ENCODE peak calls at places on chromosomes 13 and 19, in five cellular contexts. One of them, this sample, is unnamed.

GRCh38 chr19:18007939-18008673 is at the start of gene ARRDC2:
- DNase-seq in suprapubic skin: peak
- DNase-seq in testis: peak
- DNase-seq in heart left ventricle: peak
- DNase-seq in thyroid gland: peak
- DNase-seq in this sample: peak

GRCh38 chr19:11375143-11375948 is 880 bp downstream of the SWSAP1 start:
- DNase-seq in thyroid gland: peak
- DNase-seq in heart left ventricle: peak
- DNase-seq in testis: peak
- DNase-seq in suprapubic skin: no peak
- DNase-seq in this sample: peak

GRCh38 chr19:30091856-30092255 is 149.8 kb downstream of the URI1 start:
- DNase-seq in suprapubic skin: no peak
- DNase-seq in testis: no peak
- DNase-seq in heart left ventricle: no peak
- DNase-seq in thyroid gland: no peak
- DNase-seq in this sample: no peak

GRCh38 chr19:11269408-11269807 is 7.1 kb upstream of the DOCK6 start:
- DNase-seq in thyroid gland: no peak
- DNase-seq in heart left ventricle: no peak
- DNase-seq in testis: no peak
- DNase-seq in suprapubic skin: no peak
- DNase-seq in this sample: no peak

GRCh38 chr19:39341122-39341719 is 1.0 kb upstream of the SAMD4B start:
- DNase-seq in suprapubic skin: peak
- DNase-seq in heart left ventricle: peak
- DNase-seq in thyroid gland: peak
- DNase-seq in testis: peak
- DNase-seq in this sample: peak

GRCh38 chr19:18388328-18389094 is 2.6 kb downstream of the GDF15 start:
- DNase-seq in suprapubic skin: peak
- DNase-seq in heart left ventricle: peak
- DNase-seq in thyroid gland: peak
- DNase-seq in testis: peak
- DNase-seq in this sample: peak

GRCh38 chr19:11887618-11888531 is at the start of gene ZNF69:
- DNase-seq in testis: peak
- DNase-seq in heart left ventricle: peak
- DNase-seq in thyroid gland: peak
- DNase-seq in suprapubic skin: peak
- DNase-seq in this sample: peak

GRCh38 chr19:47028372-47028672 is 8.7 kb downstream of the NPAS1 start:
- DNase-seq in testis: no peak
- DNase-seq in thyroid gland: no peak
- DNase-seq in heart left ventricle: no peak
- DNase-seq in suprapubic skin: no peak
- DNase-seq in this sample: no peak

GRCh38 chr19:2700660-2701360 is 1.7 kb downstream of the GNG7 start:
- DNase-seq in thyroid gland: no peak
- DNase-seq in testis: no peak
- DNase-seq in suprapubic skin: no peak
- DNase-seq in heart left ventricle: no peak
- DNase-seq in this sample: no peak

GRCh38 chr19:2703077-2703437 is 563 bp upstream of the GNG7 start:
- DNase-seq in heart left ventricle: no peak
- DNase-seq in testis: no peak
- DNase-seq in suprapubic skin: no peak
- DNase-seq in thyroid gland: no peak
- DNase-seq in this sample: no peak

GRCh38 chr19:2703691-2704216 is 1.3 kb upstream of the GNG7 start:
- DNase-seq in testis: no peak
- DNase-seq in thyroid gland: no peak
- DNase-seq in heart left ventricle: no peak
- DNase-seq in suprapubic skin: no peak
- DNase-seq in this sample: no peak

GRCh38 chr19:2701361-2702169 is 929 bp downstream of the GNG7 start:
- DNase-seq in suprapubic skin: no peak
- DNase-seq in thyroid gland: no peak
- DNase-seq in testis: no peak
- DNase-seq in heart left ventricle: no peak
- DNase-seq in this sample: no peak

GRCh38 chr19:2702170-2703076 is at the start of gene GNG7:
- DNase-seq in heart left ventricle: peak
- DNase-seq in thyroid gland: peak
- DNase-seq in testis: peak
- DNase-seq in suprapubic skin: peak
- DNase-seq in this sample: peak
- TF ChIP-seq POLR2A in heart left ventricle: peak
- TF ChIP-seq POLR2A in thyroid gland: peak
- TF ChIP-seq POLR2A in testis: peak
- TF ChIP-seq POLR2A in suprapubic skin: no peak
- TF ChIP-seq POLR2A in this sample: peak

GRCh38 chr13:30679483-30680330 is 55.6 kb upstream of the ALOX5AP start:
- DNase-seq in testis: peak
- DNase-seq in suprapubic skin: no peak
- DNase-seq in heart left ventricle: peak
- DNase-seq in thyroid gland: no peak
- DNase-seq in this sample: no peak
- TF ChIP-seq POLR2A in testis: no peak
- TF ChIP-seq POLR2A in suprapubic skin: no peak
- TF ChIP-seq POLR2A in heart left ventricle: no peak
- TF ChIP-seq POLR2A in thyroid gland: no peak
- TF ChIP-seq POLR2A in this sample: no peak

GRCh38 chr19:48964205-48965032 is 690 bp upstream of the FTL start:
- DNase-seq in testis: peak
- DNase-seq in suprapubic skin: no peak
- DNase-seq in thyroid gland: no peak
- DNase-seq in heart left ventricle: no peak
- DNase-seq in this sample: peak

GRCh38 chr19:48962029-48962848 is 2.9 kb upstream of the FTL start:
- DNase-seq in testis: peak
- DNase-seq in thyroid gland: peak
- DNase-seq in heart left ventricle: peak
- DNase-seq in suprapubic skin: no peak
- DNase-seq in this sample: peak

GRCh38 chr19:48965033-48965805 is at the start of gene FTL:
- DNase-seq in testis: peak
- DNase-seq in suprapubic skin: peak
- DNase-seq in heart left ventricle: peak
- DNase-seq in thyroid gland: peak
- DNase-seq in this sample: peak

GRCh38 chr19:48962849-48963165 is 2.3 kb upstream of the FTL start:
- DNase-seq in heart left ventricle: no peak
- DNase-seq in thyroid gland: no peak
- DNase-seq in testis: no peak
- DNase-seq in suprapubic skin: no peak
- DNase-seq in this sample: no peak

GRCh38 chr19:48963371-48964204 is 1.5 kb upstream of the FTL start:
- DNase-seq in suprapubic skin: peak
- DNase-seq in thyroid gland: peak
- DNase-seq in testis: peak
- DNase-seq in heart left ventricle: peak
- DNase-seq in this sample: peak
- TF ChIP-seq POLR2A in suprapubic skin: no peak
- TF ChIP-seq POLR2A in thyroid gland: peak
- TF ChIP-seq POLR2A in testis: no peak
- TF ChIP-seq POLR2A in heart left ventricle: peak
- TF ChIP-seq POLR2A in this sample: no peak

GRCh38 chr19:56089344-56089743 is 31.8 kb downstream of the ZNF787 start:
- DNase-seq in suprapubic skin: no peak
- DNase-seq in testis: no peak
- DNase-seq in thyroid gland: no peak
- DNase-seq in heart left ventricle: no peak
- DNase-seq in this sample: no peak

GRCh38 chr19:56092685-56093631 is 28.1 kb downstream of the ZNF787 start:
- DNase-seq in heart left ventricle: no peak
- DNase-seq in suprapubic skin: peak
- DNase-seq in testis: peak
- DNase-seq in thyroid gland: no peak
- DNase-seq in this sample: no peak

GRCh38 chr19:56091751-56092546 is 29.1 kb downstream of the ZNF787 start:
- DNase-seq in testis: no peak
- DNase-seq in suprapubic skin: peak
- DNase-seq in thyroid gland: no peak
- DNase-seq in heart left ventricle: no peak
- DNase-seq in this sample: no peak

GRCh38 chr19:56088454-56089215 is 32.5 kb downstream of the ZNF787 start:
- DNase-seq in suprapubic skin: no peak
- DNase-seq in heart left ventricle: no peak
- DNase-seq in testis: no peak
- DNase-seq in thyroid gland: no peak
- DNase-seq in this sample: no peak

DNA sequence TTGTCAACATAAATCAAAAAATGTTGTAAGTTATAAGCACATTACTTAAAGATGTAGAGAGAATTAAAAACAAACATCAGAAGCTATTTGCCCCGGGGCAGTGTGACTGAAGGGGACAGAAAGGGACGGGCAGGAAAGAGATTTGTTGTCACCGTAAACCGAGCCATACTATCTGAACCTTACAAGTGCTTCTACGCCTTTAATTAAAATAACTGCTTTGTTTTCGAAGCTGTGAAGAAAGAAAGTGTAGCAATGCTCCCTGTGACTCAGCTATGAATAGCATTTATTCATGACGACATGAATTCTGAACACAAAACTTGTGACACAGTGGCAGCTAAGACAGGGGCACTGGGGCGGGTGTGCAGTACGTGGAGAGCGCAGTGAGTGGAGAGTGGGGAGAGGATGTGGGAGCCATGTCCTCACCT is 30.0 kb downstream of the ZNF787 start:
- DNase-seq in thyroid gland: no peak
- DNase-seq in suprapubic skin: peak
- DNase-seq in heart left ventricle: no peak
- DNase-seq in testis: no peak
- DNase-seq in this sample: no peak
- TF ChIP-seq POLR2A in thyroid gland: no peak
- TF ChIP-seq POLR2A in suprapubic skin: no peak
- TF ChIP-seq POLR2A in heart left ventricle: peak
- TF ChIP-seq POLR2A in testis: no peak
- TF ChIP-seq POLR2A in this sample: no peak

DNA sequence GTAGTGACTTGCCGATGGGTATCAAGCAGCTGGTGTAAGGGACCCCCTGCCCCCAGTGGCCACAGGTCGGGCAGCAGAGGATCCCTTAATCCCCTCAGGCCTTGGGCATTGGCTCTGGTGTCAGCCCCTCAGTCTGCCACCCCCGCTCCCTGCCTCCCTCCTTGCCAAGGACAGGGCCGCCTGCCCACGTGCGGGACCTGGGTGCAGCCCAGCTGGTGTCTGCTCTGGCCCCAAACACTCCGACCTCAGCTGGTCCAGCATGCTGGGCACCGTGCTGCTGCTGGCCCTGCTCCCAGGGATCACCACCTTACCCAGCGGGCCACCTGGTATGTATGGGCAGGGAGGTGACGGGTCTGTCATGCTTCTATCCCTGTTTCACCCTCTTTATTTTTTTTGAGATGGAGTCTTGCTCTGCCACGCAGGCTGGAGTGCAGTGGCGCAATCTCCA is at the start of gene TGFBR3L:
- DNase-seq in testis: no peak
- DNase-seq in heart left ventricle: no peak
- DNase-seq in thyroid gland: no peak
- DNase-seq in suprapubic skin: no peak
- DNase-seq in this sample: no peak
- TF ChIP-seq POLR2A in testis: no peak
- TF ChIP-seq POLR2A in heart left ventricle: no peak
- TF ChIP-seq POLR2A in thyroid gland: no peak
- TF ChIP-seq POLR2A in suprapubic skin: no peak
- TF ChIP-seq POLR2A in this sample: no peak